ENCODE peak calls at places on chromosome 13, in five cellular contexts. B is DND-41, R is transverse colon, W is thoracic aorta, A is body of pancreas. Z is an unnamed sample.

GRCh38 chr13:109572389-109572788 is 214.0 kb downstream of the IRS2 start:
- DNase-seq in W (no peak), B (no peak), R (no peak), A (no peak), Z (no peak)

GRCh38 chr13:90974249-90974954 is 373.1 kb upstream of the MIR17HG start:
- DNase-seq in R (no peak), A (no peak), W (no peak), B (no peak), Z (no peak)

GRCh38 chr13:21933001-21933400 is 262.1 kb downstream of the FGF9 start:
- DNase-seq in R (no peak), B (no peak), A (no peak), W (no peak), Z (no peak)

GRCh38 chr13:85565652-85566051 is 233.6 kb downstream of the SLITRK6 start:
- DNase-seq in B (no peak), R (no peak), A (no peak), W (no peak), Z (no peak)

GRCh38 chr13:22461854-22462565 is 718.8 kb upstream of the SGCG start:
- DNase-seq in W (no peak), B (no peak), R (no peak), A (no peak), Z (no peak)

GRCh38 chr13:108037348-108037747 is 178.0 kb downstream of the LIG4 start:
- DNase-seq in W (no peak), A (no peak), R (no peak), B (no peak), Z (no peak)

GRCh38 chr13:32426191-32426980 is 1.5 kb downstream of the N4BP2L1 start:
- DNase-seq in B (peak; percentile 66), A (no peak), W (no peak), R (peak; percentile 25), Z (no peak)

GRCh38 chr13:86757236-86757978 is 913.8 kb upstream of the SLITRK5 start:
- DNase-seq in B (peak; percentile 34), W (no peak), A (no peak), R (no peak), Z (no peak)

GRCh38 chr13:45325806-45326205 is 15.2 kb downstream of the TPT1 start:
- DNase-seq in A (peak; percentile 71), R (no peak), B (no peak), W (peak; percentile 45), Z (no peak)

GRCh38 chr13:23772717-23773116 is 116.5 kb downstream of the MIPEP start:
- DNase-seq in A (no peak), B (no peak), W (no peak), R (no peak), Z (no peak)

GRCh38 chr13:114043421-114044053 is 69.7 kb upstream of the C13orf46 start:
- DNase-seq in R (peak; percentile 67), A (peak; percentile 56), W (no peak), B (no peak), Z (no peak)
- TF ChIP-seq CTCF in R (no peak), A (no peak), W (no peak), B (no peak), Z (no peak)

DNA sequence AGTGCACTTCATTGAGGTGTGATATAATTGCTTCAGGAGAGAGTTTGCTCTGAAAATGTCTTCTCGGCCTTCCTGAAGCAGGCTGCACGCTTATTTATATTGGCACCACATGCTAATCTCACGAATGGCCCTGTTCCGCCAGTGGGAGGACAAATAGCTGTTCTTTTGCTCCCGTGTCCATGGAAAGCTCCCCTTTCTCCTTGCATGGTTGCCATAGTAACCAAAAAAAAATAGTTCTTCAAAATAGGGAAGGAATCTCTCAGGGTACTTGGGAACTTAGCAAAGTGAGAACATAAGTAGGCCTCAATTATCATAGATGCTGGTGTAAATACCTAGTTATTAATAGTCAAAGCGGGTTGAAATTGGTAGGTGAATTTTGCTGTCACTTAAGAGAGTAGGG is 221.9 kb downstream of the ZIC5 start:
- DNase-seq in W (no peak), R (no peak), A (no peak), B (no peak), Z (no peak)
- TF ChIP-seq CTCF in W (no peak), R (no peak), A (no peak), B (no peak), Z (no peak)

GRCh38 chr13:46796515-46797467 is at the start of gene ESD:
- DNase-seq in W (peak; percentile 93), R (peak; percentile 95), A (peak; percentile 95), B (peak; percentile 96), Z (peak; percentile 96)
- TF ChIP-seq CTCF in W (no peak), R (no peak), A (no peak), B (peak; percentile 6), Z (peak; percentile 26)

GRCh38 chr13:36981156-36981743 is 17.9 kb downstream of the ALG5 start:
- DNase-seq in W (no peak), A (no peak), B (no peak), R (no peak), Z (no peak)
- TF ChIP-seq CTCF in W (peak; percentile 56), A (no peak), B (peak; percentile 58), R (peak; percentile 53), Z (peak; percentile 89)

GRCh38 chr13:76886292-76887061 is at the start of gene KCTD12:
- DNase-seq in W (peak; percentile 59), B (peak; percentile 70), R (peak; percentile 81), A (peak; percentile 81), Z (peak; percentile 90)
- TF ChIP-seq CTCF in W (no peak), B (peak; percentile 40), R (no peak), A (no peak), Z (peak; percentile 69)

DNA sequence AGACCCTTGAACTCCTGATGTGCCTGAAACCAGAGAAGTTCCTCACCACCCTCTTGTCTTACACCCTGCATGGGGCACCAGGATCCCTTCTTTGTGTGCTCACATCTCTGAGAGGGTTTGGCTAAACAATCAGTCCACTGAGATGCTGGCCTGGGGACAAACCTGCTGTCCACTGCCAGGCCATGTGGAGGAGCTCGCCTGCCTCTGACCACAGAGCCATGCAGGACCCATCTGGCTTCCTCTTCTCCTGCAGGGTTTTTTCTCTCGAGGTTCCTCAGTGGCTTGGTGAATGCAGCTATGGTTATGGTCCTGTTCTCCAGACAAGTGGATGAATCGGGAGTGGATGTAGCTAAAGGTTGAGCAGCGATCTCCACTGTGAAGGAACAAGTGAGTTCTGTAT is 49.1 kb upstream of the MEDAG start:
- DNase-seq in A (no peak), B (no peak), W (no peak), R (no peak), Z (no peak)
- TF ChIP-seq CTCF in A (no peak), B (no peak), W (no peak), R (no peak), Z (peak; percentile 35)

GRCh38 chr13:97911311-97912138 is 42.0 kb upstream of the IPO5 start:
- DNase-seq in B (peak; percentile 5), R (no peak), A (peak; percentile 45), W (no peak), Z (no peak)
- TF ChIP-seq CTCF in B (peak; percentile 56), R (no peak), A (peak; percentile 22), W (no peak), Z (peak; percentile 65)

GRCh38 chr13:49865174-49865573 is 71.0 kb downstream of the SPRYD7 start:
- DNase-seq in W (no peak), R (no peak), A (no peak), B (no peak), Z (no peak)

GRCh38 chr13:49874430-49874829 is 61.7 kb downstream of the SPRYD7 start:
- DNase-seq in A (no peak), B (no peak), W (no peak), R (no peak), Z (no peak)

GRCh38 chr13:49867834-49868233 is 68.3 kb downstream of the SPRYD7 start:
- DNase-seq in W (no peak), A (no peak), B (no peak), R (no peak), Z (no peak)

DNA sequence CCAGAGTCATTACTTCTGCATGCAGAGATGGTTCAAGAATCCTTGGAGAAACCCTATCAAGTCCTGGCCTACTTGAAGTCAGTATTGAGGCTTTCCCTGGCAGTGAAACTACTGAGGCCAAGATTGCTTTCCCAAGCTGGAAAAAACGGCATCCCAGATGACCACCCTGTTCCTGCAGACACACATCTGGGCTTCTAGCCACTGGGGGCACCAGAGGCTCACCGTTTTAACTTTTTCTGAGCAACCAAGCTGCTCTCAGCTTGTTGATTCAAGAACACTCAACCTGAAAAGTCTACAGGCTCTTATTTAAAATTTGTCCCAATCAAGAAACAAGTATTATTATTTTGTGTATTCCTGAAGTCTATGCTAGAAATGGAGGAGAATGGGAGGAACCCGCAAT is 66.6 kb downstream of the SPRYD7 start:
- DNase-seq in W (no peak), B (no peak), A (peak; percentile 22), R (no peak), Z (no peak)
- TF ChIP-seq CTCF in W (no peak), B (peak; percentile 41), A (no peak), R (no peak), Z (peak; percentile 65)

DNA sequence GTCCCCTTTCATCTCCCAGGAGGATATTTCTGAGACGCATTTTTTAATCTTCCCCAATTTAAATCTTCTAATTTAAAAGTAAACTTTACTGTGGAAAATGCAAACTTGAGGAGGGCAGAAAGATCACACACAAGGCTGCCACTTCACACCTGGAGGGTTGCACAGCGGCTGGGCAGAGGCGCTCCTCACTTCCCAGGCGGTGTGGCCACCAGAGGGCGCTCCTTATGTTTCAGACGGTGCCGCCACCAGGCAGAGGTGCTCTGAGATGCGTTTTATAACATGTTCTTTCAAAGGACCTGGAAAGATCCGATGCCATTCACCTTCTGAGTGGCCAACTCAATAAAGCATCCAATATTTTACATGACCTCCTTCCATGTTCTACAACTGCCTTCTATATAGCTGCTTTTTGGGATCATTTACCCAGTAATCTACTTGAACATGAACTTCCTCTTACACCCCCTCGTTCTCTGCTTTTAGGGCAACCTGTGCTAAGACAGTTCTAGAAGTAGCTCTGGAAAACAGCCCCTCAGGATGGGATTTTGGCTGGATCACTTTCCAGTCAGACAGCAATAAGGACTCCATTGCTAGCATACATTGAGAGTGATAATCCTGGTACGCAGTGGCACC is 14.8 kb upstream of the MTUS2 start:
- DNase-seq in B (peak; percentile 43), R (no peak), A (peak; percentile 20), W (no peak), Z (no peak)
- TF ChIP-seq CTCF in B (peak; percentile 60), R (no peak), A (no peak), W (peak; percentile 55), Z (peak; percentile 66)

DNA sequence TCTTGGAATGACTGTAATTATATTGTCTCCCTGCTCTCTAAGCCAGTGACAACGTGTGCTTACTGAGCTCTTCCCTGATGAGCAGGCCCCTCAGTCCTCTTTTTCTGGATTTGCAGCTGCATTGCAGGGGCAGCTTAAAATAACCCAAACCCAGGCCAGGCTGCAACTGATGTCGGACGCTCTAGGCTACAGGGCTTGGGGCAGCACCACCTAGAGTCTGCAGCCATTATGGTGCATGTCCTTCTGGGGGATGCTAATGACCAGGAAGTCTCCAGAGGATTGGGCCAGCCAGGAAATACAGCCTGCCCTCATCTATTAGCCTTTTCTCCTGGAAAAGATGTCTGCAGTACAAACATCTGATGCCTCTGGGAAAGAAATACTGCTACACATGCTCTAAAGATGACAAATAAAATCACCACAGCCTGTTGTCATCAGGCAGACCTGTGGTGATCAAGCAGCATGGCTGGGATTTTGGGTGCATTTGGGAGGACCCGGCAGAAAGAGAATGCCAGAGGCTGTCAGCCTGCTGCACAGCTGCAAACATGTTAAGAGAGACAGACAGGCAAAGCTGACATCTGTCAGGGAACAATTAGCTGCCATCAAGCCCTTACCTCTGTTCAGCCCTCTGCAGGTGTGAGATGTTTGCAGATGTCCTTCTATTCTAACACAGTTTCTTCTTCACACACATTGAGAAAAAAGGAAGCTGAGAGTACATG is 51.8 kb downstream of the CCDC70 start:
- DNase-seq in B (no peak), W (no peak), R (no peak), A (no peak), Z (no peak)
- TF ChIP-seq CTCF in B (no peak), W (no peak), R (no peak), A (no peak), Z (no peak)